ENCODE peak calls at places on chromosomes 7 and 10, in ten cellular contexts. A is astrocyte of the cerebellum, M is mucosa of descending colon, P is BJ, S is keratinocyte, V is lower lobe of right lung, L is brain microvascular endothelial cell, R is LNCaP clone FGC, W is fibroblast of the aortic adventitia, C is mammary epithelial cell. E is an unnamed sample.

GRCh38 chr7:12052211-12052610 is 158.9 kb upstream of the TMEM106B start:
- DNase-seq in A (no peak), M (no peak), P (no peak), S (no peak), V (no peak), L (no peak), R (no peak), W (no peak), C (no peak), E (no peak)

GRCh38 chr10:29797616-29798015 is 162.8 kb upstream of the SVIL start:
- DNase-seq in A (no peak), M (no peak), P (no peak), S (no peak), V (no peak), L (no peak), R (peak), W (no peak), C (no peak), E (no peak)

GRCh38 chr10:93604145-93604544 is 3.1 kb upstream of the RBP4 start:
- DNase-seq in A (no peak), M (no peak), P (no peak), S (no peak), V (no peak), L (no peak), R (no peak), W (no peak), C (no peak), E (no peak)

GRCh38 chr10:87000491-87000890 is 19.6 kb upstream of the FAM25A start:
- DNase-seq in A (no peak), M (no peak), P (no peak), S (no peak), V (no peak), L (no peak), R (no peak), W (peak), C (no peak), E (no peak)

GRCh38 chr7:82677493-82677892 is 233.9 kb upstream of the CACNA2D1 start:
- DNase-seq in A (no peak), M (no peak), P (no peak), S (no peak), V (no peak), L (peak), R (no peak), W (no peak), C (no peak), E (peak)

GRCh38 chr7:103630318-103630717 is 184.3 kb upstream of the SLC26A5 start:
- DNase-seq in A (no peak), M (no peak), P (no peak), S (no peak), V (no peak), L (peak), R (no peak), W (peak), C (no peak), E (no peak)

GRCh38 chr10:124345521-124345920 is 73.2 kb downstream of the OAT start:
- DNase-seq in A (no peak), M (no peak), P (no peak), S (no peak), V (no peak), L (no peak), R (no peak), W (no peak), C (no peak), E (peak)

GRCh38 chr7:87110778-87111177 is 41.5 kb upstream of the DMTF1 start:
- DNase-seq in A (no peak), M (no peak), P (no peak), S (no peak), V (no peak), L (peak), R (peak), W (peak), C (peak), E (no peak)

GRCh38 chr7:131196808-131197207 is 130.9 kb upstream of the MKLN1 start:
- DNase-seq in A (no peak), M (no peak), P (no peak), S (no peak), V (no peak), L (peak), R (peak), W (peak), C (peak), E (no peak)

GRCh38 chr7:66720571-66720970 is 20.0 kb upstream of the RABGEF1 start:
- DNase-seq in A (no peak), M (no peak), P (no peak), S (no peak), V (no peak), L (no peak), R (no peak), W (no peak), C (no peak), E (no peak)

GRCh38 chr10:97718659-97719142 is 5.2 kb downstream of the MARVELD1 start:
- DNase-seq in A (no peak), M (peak), P (no peak), S (peak), V (peak), L (no peak), R (peak), W (peak), C (peak), E (no peak)

GRCh38 chr7:1569016-1569415 is 816 bp downstream of the PSMG3 start:
- DNase-seq in A (no peak), M (peak), P (no peak), S (no peak), V (no peak), L (peak), R (no peak), W (peak), C (peak), E (no peak)

GRCh38 chr10:44071479-44071878 is 313.4 kb downstream of the CXCL12 start:
- DNase-seq in A (peak), M (no peak), P (peak), S (no peak), V (no peak), L (no peak), R (peak), W (peak), C (no peak), E (no peak)

GRCh38 chr7:1647961-1648631 is 22.0 kb upstream of the ELFN1 start:
- DNase-seq in A (no peak), M (peak), P (no peak), S (no peak), V (peak), L (no peak), R (peak), W (peak), C (no peak), E (no peak)

GRCh38 chr10:92074126-92074887 is 150.7 kb downstream of the BTAF1 start:
- DNase-seq in A (no peak), M (no peak), P (no peak), S (no peak), V (no peak), L (no peak), R (no peak), W (peak), C (no peak), E (no peak)

GRCh38 chr7:80548790-80549530 is 37.1 kb upstream of the GNAT3 start:
- DNase-seq in A (no peak), M (no peak), P (no peak), S (no peak), V (no peak), L (no peak), R (peak), W (peak), C (no peak), E (no peak)

GRCh38 chr7:1466524-1467271 is 7.4 kb upstream of the MICALL2 start:
- DNase-seq in A (peak), M (peak), P (peak), S (no peak), V (peak), L (peak), R (no peak), W (peak), C (no peak), E (peak)

GRCh38 chr10:91598211-91598981 is 34.5 kb downstream of the PPP1R3C start:
- DNase-seq in A (no peak), M (no peak), P (peak), S (peak), V (no peak), L (peak), R (no peak), W (peak), C (peak), E (no peak)

GRCh38 chr7:2785071-2785500 is 59.0 kb downstream of the GNA12 start:
- DNase-seq in A (peak), M (no peak), P (no peak), S (no peak), V (no peak), L (peak), R (no peak), W (peak), C (peak), E (no peak)

GRCh38 chr7:50334341-50334994 is 30.0 kb downstream of the IKZF1 start:
- DNase-seq in A (no peak), M (no peak), P (no peak), S (no peak), V (no peak), L (no peak), R (no peak), W (no peak), C (no peak), E (no peak)

GRCh38 chr10:97601268-97602215 is 12.0 kb downstream of the C10orf62 start:
- DNase-seq in A (no peak), M (no peak), P (no peak), S (no peak), V (no peak), L (no peak), R (no peak), W (no peak), C (no peak), E (no peak)

GRCh38 chr7:102390697-102391484 is 5.3 kb upstream of the PRKRIP1 start:
- DNase-seq in A (peak), M (peak), P (no peak), S (peak), V (peak), L (peak), R (peak), W (peak), C (peak), E (peak)

GRCh38 chr10:50566150-50566549 is 57.6 kb downstream of the SGMS1 start:
- DNase-seq in A (no peak), M (no peak), P (no peak), S (no peak), V (no peak), L (no peak), R (no peak), W (no peak), C (no peak), E (no peak)

GRCh38 chr7:50822716-50823115 is 40.0 kb upstream of the GRB10 start:
- DNase-seq in A (no peak), M (no peak), P (no peak), S (no peak), V (no peak), L (peak), R (no peak), W (peak), C (no peak), E (no peak)

GRCh38 chr10:70232155-70232858 is 922 bp downstream of the PPA1 start:
- DNase-seq in A (no peak), M (peak), P (no peak), S (no peak), V (peak), L (peak), R (peak), W (peak), C (peak), E (peak)

DNA sequence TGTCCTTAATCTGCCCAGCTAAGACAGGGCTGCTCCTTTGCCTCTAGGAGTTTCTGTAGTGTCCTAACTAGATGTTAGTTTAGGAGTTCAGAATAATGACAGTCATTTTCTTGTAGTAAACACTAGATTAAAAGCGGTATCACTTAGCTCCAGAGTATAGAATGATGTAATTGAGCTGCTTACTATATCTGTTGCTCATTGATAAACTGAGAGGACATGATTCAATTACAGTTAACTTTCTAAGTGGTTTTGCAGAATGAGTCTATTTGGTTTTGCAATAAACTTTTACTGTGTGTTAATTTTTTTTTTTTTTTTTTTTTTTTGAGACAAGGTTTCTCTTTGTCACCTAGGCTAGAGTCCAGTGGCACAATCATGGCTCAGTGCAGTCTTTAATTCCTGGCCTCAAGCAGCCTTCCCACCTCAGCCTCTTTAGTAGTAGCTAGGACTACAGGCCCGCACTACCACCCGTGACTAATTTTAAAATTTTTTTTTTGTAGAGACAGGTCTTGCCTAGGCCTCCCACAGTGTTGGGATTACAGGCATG is 1.8 kb downstream of the STMP1 start:
- DNase-seq in A (no peak), M (no peak), P (no peak), S (no peak), V (no peak), L (no peak), R (no peak), W (peak), C (peak), E (no peak)
- H3K4me3 ChIP-seq in A (no peak), M (no peak), P (no peak), S (no peak), V (no peak), L (no peak), R (no peak), W (peak), C (no peak), E (no peak)

DNA sequence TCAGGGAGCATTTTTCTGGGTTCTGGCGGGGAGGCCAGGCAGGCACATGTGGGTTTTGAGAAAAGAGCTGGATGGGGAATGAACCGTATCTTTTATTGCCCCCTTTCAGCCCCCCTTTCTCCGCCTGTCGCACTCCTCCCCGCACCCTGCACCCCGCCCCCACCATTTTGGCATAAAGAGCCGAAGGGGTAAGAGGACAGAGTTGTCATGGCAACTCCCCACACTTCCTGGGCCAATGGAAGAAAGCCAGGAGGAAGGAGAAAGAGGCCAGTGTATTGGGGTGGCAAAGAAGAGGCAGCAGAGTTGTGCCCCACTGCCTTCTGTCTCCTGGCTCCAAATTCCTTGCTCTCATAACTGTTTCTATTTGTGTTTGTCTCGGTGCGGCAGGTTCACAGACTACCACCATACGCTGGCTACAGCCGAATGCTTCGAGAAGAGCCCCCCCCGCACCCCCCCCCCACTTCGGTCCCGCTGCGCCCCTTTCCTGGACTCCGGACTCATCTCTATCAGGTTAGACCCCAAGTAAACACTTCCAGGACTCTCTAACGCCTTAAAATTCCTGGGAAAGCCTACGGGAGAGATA is 3.4 kb downstream of the KCNIP2 start:
- DNase-seq in A (no peak), M (no peak), P (no peak), S (no peak), V (peak), L (no peak), R (no peak), W (no peak), C (peak), E (no peak)
- H3K4me3 ChIP-seq in A (peak), M (no peak), P (peak), S (no peak), V (peak), L (peak), R (peak), W (peak), C (peak), E (peak)

DNA sequence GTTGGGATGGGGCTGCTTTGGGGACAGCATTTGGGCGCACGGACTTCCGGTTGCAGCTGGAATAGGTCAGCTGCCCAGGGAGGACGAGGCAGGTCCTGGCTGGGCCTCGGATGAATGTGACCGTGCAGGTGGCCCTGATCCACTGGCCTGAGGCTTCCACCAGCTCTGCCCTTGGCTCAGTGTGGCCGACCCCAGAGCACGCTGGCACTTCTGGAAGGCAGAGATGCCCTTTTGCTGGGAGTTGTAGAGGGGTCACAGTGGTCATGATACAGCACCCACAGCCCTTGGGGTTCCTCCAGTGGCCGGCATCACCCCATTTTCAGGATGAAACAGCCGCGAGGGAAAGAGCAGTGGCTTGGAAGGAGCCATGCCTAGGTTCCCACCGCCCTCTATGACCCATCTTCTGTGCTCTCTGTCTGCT is 19.0 kb downstream of the ADCY1 start:
- DNase-seq in A (no peak), M (no peak), P (no peak), S (no peak), V (no peak), L (no peak), R (no peak), W (no peak), C (no peak), E (no peak)
- H3K4me3 ChIP-seq in A (no peak), M (no peak), P (no peak), S (no peak), V (no peak), L (no peak), R (no peak), W (no peak), C (no peak), E (no peak)

GRCh38 chr10:36173364-36173763 is 531.3 kb upstream of the FZD8 start:
- DNase-seq in A (peak), M (no peak), P (no peak), S (no peak), V (no peak), L (peak), R (peak), W (peak), C (peak), E (no peak)
- H3K4me3 ChIP-seq in A (no peak), M (no peak), P (no peak), S (no peak), V (no peak), L (no peak), R (no peak), W (no peak), C (no peak), E (no peak)

DNA sequence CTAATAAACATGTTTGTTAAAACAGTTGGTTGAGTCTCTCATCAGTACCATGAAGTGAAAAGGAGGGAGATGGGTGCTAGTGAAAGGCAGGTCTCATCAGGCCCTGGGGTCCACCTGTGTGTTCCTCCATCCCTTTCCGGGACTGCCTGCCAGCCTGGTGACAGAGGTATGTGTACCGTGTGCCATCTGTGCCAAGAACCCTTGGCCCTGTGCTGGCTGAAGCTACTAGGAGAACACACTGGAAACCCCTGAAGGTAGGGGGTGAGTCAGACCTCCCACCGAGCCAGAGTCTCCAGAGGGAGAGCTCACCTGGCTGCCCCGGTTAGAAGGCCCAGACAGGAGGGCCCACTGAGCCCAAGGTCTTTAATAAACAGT is 2.3 kb downstream of the DDIT4 start:
- DNase-seq in A (no peak), M (peak), P (no peak), S (no peak), V (peak), L (no peak), R (peak), W (peak), C (peak), E (no peak)
- H3K4me3 ChIP-seq in A (peak), M (no peak), P (peak), S (peak), V (peak), L (peak), R (peak), W (peak), C (peak), E (peak)

GRCh38 chr7:113996405-113996804 is 77.6 kb upstream of the PPP1R3A start:
- DNase-seq in A (no peak), M (no peak), P (no peak), S (no peak), V (no peak), L (peak), R (no peak), W (peak), C (no peak), E (no peak)
- H3K4me3 ChIP-seq in A (no peak), M (no peak), P (no peak), S (no peak), V (no peak), L (no peak), R (no peak), W (no peak), C (no peak), E (no peak)

DNA sequence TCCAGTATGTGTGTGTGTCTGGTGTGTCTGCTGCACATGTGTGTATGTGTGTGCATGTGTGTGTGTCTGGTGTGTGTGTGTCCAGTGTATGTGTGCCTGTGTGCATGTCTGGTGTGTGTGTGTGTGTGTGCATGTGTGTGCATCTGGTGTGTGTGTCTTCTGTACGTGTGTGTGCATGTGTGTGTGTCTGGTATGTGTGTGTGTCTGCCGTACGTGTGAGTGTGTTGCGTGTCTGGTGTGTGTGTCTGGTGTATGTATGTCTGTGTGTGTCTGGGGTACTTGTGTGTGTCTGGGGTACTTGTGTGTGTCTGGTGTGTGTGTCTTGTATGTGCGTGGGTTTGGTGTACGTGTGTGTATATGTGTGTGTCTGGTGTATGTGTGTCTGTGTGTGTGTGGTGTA is 289.1 kb upstream of the SHH start:
- DNase-seq in A (no peak), M (no peak), P (no peak), S (no peak), V (no peak), L (no peak), R (no peak), W (no peak), C (no peak), E (no peak)
- H3K4me3 ChIP-seq in A (no peak), M (no peak), P (no peak), S (no peak), V (no peak), L (no peak), R (no peak), W (no peak), C (no peak), E (no peak)

GRCh38 chr10:110069502-110069982 is 61.8 kb downstream of the ADD3 start:
- DNase-seq in A (no peak), M (no peak), P (no peak), S (no peak), V (no peak), L (no peak), R (no peak), W (no peak), C (no peak), E (no peak)
- H3K4me3 ChIP-seq in A (no peak), M (no peak), P (no peak), S (no peak), V (no peak), L (no peak), R (no peak), W (no peak), C (no peak), E (no peak)

GRCh38 chr7:124162667-124163066 is 129.8 kb upstream of the TMEM229A start:
- DNase-seq in A (peak), M (no peak), P (no peak), S (no peak), V (no peak), L (peak), R (no peak), W (no peak), C (no peak), E (no peak)
- H3K4me3 ChIP-seq in A (no peak), M (no peak), P (no peak), S (no peak), V (no peak), L (no peak), R (no peak), W (no peak), C (no peak), E (no peak)

E was measured in Peyer's patch.